ENCODE peak calls at places on chromosome 3, in four cellular contexts. Y is AG10803, T is GM12864, E is fibroblast of mammary gland. Q is an unnamed sample.
A peak's percentile ranks its signal among the peaks of the same experiment; 100 is the strongest.

GRCh38 chr3:46669191-46669999 is 24.1 kb downstream of the ALS2CL start:
- DNase-seq in Y (no peak), T (no peak), E (no peak), Q (no peak)

GRCh38 chr3:15317164-15317477 is 15.3 kb downstream of the SH3BP5 start:
- DNase-seq in Y (no peak), T (no peak), E (peak; percentile 50), Q (peak; percentile 73)

GRCh38 chr3:182567666-182568065 is 225.6 kb upstream of the ATP11B start:
- DNase-seq in Y (no peak), T (no peak), E (no peak), Q (no peak)

GRCh38 chr3:125128861-125129501 is 73.2 kb upstream of the HEG1 start:
- DNase-seq in Y (peak; percentile 97), T (no peak), E (peak; percentile 96), Q (peak; percentile 78)

GRCh38 chr3:149819432-149819831 is 6.4 kb downstream of the RNF13 start:
- DNase-seq in Y (no peak), T (no peak), E (no peak), Q (no peak)

GRCh38 chr3:51955893-51956770 is 951 bp downstream of the GPR62 start:
- DNase-seq in Y (no peak), T (no peak), E (peak; percentile 45), Q (peak; percentile 68)

GRCh38 chr3:58640700-58641372 is 25.7 kb downstream of the FAM3D start:
- DNase-seq in Y (peak; percentile 65), T (no peak), E (peak; percentile 71), Q (peak; percentile 93)

GRCh38 chr3:117998071-117998470 is 1036.6 kb downstream of the IGSF11 start:
- DNase-seq in Y (peak; percentile 1), T (no peak), E (peak; percentile 29), Q (peak; percentile 13)

GRCh38 chr3:9396301-9396631 is 1.1 kb upstream of the SETD5 start:
- DNase-seq in Y (peak; percentile 98), T (peak; percentile 80), E (peak; percentile 96), Q (peak; percentile 89)

GRCh38 chr3:149621218-149622005 is 36.4 kb downstream of the WWTR1 start:
- DNase-seq in Y (peak; percentile 95), T (peak; percentile 16), E (peak; percentile 90), Q (peak; percentile 71)

GRCh38 chr3:50221413-50222168 is 14.4 kb upstream of the GNAI2 start:
- DNase-seq in Y (no peak), T (no peak), E (no peak), Q (no peak)

GRCh38 chr3:69739204-69740102 is at the start of gene MITF:
- DNase-seq in Y (peak; percentile 81), T (peak; percentile 25), E (peak; percentile 86), Q (peak; percentile 96)

GRCh38 chr3:26522919-26523318 is 99.7 kb upstream of the LRRC3B start:
- DNase-seq in Y (no peak), T (no peak), E (no peak), Q (no peak)

GRCh38 chr3:169454823-169455222 is 208.7 kb downstream of the MECOM start:
- DNase-seq in Y (peak; percentile 55), T (no peak), E (peak; percentile 66), Q (peak; percentile 63)

GRCh38 chr3:153973722-153974121 is 147.5 kb upstream of the ARHGEF26 start:
- DNase-seq in Y (no peak), T (no peak), E (no peak), Q (no peak)

GRCh38 chr3:13404625-13405452 is 15.3 kb downstream of the NUP210 start:
- DNase-seq in Y (no peak), T (no peak), E (no peak), Q (no peak)